ENCODE peak calls at places on chromosomes 13 and 19, in eight cellular contexts. F is uterus; L is fibroblast of lung; Y is cardiac muscle cell; I is effector memory CD4-positive, alpha-beta T cell; U is vagina; X is pancreas; B is thoracic aorta. M is an unnamed sample.

GRCh38 chr13:80979035-80979641 is 638.2 kb upstream of the SPRY2 start:
- DNase-seq in F (no peak), L (peak; percentile 61), Y (peak; percentile 71), I (no peak), U (no peak), X (peak; percentile 56), B (no peak), M (peak; percentile 63)

GRCh38 chr19:4711211-4711610 is 12.4 kb downstream of the DPP9 start:
- DNase-seq in F (no peak), L (no peak), Y (no peak), I (no peak), U (no peak), X (no peak), B (no peak), M (no peak)

GRCh38 chr13:111337206-111337605 is 16.8 kb downstream of the TEX29 start:
- DNase-seq in F (no peak), L (peak; percentile 87), Y (no peak), I (no peak), U (peak; percentile 55), X (no peak), B (no peak), M (no peak)

GRCh38 chr13:51444922-51445321 is 7.9 kb downstream of the INTS6 start:
- DNase-seq in F (no peak), L (peak; percentile 49), Y (no peak), I (no peak), U (no peak), X (no peak), B (no peak), M (no peak)

GRCh38 chr13:78972561-78972960 is 313.6 kb upstream of the OBI1 start:
- DNase-seq in F (no peak), L (no peak), Y (no peak), I (no peak), U (no peak), X (no peak), B (no peak), M (no peak)

GRCh38 chr13:110271313-110271712 is 35.6 kb downstream of the COL4A1 start:
- DNase-seq in F (no peak), L (no peak), Y (no peak), I (no peak), U (no peak), X (no peak), B (no peak), M (no peak)

GRCh38 chr13:104314926-104315535 is 1248.8 kb upstream of the SLC10A2 start:
- DNase-seq in F (no peak), L (peak; percentile 32), Y (no peak), I (no peak), U (no peak), X (no peak), B (no peak), M (no peak)

GRCh38 chr19:46714523-46715106 is 2.3 kb downstream of the PRKD2 start:
- DNase-seq in F (no peak), L (no peak), Y (no peak), I (no peak), U (no peak), X (no peak), B (no peak), M (no peak)

DNA sequence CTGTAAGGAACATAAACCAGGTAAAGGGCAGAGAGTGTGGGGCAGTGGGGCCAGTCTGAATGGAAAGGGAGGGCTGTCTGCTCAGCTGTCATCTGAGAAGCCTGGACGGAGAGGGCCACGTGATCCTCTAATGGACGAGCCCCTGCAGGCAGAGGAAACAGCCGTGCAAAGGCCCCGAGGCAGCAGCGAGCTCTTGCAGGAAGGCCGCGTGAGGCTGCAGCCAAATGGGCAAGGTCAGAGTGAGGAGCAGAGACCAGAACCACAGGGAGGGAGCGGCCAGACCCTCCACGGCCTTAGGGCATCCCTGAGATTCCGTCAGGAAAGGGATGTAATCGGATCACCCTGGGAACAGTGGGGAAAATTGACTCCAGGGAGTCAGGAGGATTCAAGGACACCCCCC is 4.4 kb downstream of the LILRB4 start:
- DNase-seq in F (no peak), L (no peak), Y (no peak), I (no peak), U (no peak), X (no peak), B (no peak), M (no peak)
- H3K27me3 ChIP-seq in F (no peaks in the 10 kb centered on the region), L (no peaks in the 10 kb centered on the region), Y (no peaks in the 10 kb centered on the region), I (peaks cover 4% of the 10 kb centered on the region), U (no peaks in the 10 kb centered on the region), X (no peaks in the 10 kb centered on the region), B (no peaks in the 10 kb centered on the region), M (no peaks in the 10 kb centered on the region)

GRCh38 chr19:13018037-13018914 is 23.0 kb downstream of the NFIX start:
- DNase-seq in F (peak; percentile 84), L (peak; percentile 80), Y (no peak), I (no peak), U (no peak), X (no peak), B (no peak), M (no peak)
- H3K4me3 ChIP-seq in F (peak overlapping the region; percentile 29), L (peak overlapping the region; percentile 30), Y (no peak overlapping the region), I (no peak overlapping the region), U (peak overlapping the region; percentile 5), X (no peak overlapping the region), B (peak overlapping the region; percentile 69), M (no peak overlapping the region)

DNA sequence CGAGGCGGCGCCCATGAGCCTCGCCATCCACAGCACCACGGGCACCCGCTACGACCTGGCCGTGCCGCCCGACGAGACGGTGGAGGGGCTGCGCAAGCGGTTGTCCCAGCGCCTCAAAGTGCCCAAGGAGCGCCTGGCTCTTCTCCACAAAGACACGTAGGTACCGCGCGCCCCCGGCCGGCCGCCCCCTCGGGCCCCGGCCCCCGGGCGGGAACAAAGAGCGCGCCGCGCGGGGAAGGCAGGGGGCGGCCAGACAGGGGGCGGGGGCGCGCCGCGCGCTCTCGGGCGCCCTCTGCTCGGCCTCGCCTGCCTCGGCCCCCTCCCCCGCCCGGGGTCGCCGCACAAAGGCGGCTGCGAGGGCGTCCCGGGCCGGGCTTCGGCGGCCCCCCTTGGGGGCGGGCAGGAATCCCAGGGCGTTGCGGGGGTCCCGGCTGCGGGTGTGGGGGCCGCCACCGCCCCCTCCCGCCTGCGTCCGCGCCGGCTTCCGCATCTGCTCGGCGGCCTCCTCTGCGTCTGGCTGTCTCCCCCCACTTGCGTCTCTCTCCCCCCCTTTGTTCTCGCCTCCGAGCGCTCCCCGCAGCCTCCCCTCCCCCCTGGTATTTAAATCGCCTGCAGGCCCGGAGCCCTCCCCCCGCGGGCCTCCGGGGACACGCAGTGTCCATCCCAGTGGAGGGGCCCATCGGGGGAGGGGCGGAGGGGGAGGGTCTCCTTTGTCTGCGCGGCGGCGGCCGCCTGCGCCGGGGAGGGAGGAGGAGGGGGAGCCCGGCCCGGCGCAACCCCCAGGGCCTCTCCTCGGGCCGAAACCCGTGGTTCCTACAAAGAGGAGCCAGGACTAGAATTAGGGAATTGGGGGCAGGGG is 2.2 kb downstream of the MIDN start:
- DNase-seq in F (peak; percentile 63), L (peak; percentile 67), Y (peak; percentile 88), I (peak; percentile 50), U (no peak), X (peak; percentile 65), B (no peak), M (peak; percentile 89)
- H3K4me1 ChIP-seq in F (no peaks in the 10 kb centered on the region), L (peaks cover 24% of the 10 kb centered on the region), Y (peaks cover 11% of the 10 kb centered on the region), I (peaks cover 50% of the 10 kb centered on the region), U (peaks cover 58% of the 10 kb centered on the region), X (peaks cover 38% of the 10 kb centered on the region), B (peaks cover 28% of the 10 kb centered on the region), M (peaks cover 4% of the 10 kb centered on the region)

DNA sequence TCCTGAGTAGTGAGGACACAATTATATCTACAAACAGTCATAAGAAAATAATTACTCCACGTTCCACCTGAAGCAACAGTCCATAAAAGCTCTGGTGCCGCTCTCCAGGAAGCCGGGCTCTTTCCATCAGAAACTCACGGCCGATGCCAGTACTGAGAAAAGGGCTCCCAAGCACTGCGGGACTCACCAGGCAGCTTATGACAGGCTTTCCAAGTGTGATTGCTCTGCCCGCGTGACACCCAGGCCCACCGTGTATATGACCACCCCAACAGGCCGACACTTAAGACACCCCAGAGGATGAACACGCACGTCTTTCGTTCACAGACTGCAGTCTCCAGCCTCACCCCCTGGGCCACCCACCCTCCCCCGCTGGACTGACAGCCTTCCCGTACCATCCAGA is 199.0 kb downstream of the UQCRFS1 start:
- DNase-seq in F (no peak), L (no peak), Y (no peak), I (no peak), U (no peak), X (no peak), B (no peak), M (no peak)
- H3K27me3 ChIP-seq in F (no peaks in the 10 kb centered on the region), L (peaks cover 5% of the 10 kb centered on the region), Y (peaks cover 11% of the 10 kb centered on the region), I (no peaks in the 10 kb centered on the region), U (no peaks in the 10 kb centered on the region), X (no peaks in the 10 kb centered on the region), B (no peaks in the 10 kb centered on the region), M (no peaks in the 10 kb centered on the region)

DNA sequence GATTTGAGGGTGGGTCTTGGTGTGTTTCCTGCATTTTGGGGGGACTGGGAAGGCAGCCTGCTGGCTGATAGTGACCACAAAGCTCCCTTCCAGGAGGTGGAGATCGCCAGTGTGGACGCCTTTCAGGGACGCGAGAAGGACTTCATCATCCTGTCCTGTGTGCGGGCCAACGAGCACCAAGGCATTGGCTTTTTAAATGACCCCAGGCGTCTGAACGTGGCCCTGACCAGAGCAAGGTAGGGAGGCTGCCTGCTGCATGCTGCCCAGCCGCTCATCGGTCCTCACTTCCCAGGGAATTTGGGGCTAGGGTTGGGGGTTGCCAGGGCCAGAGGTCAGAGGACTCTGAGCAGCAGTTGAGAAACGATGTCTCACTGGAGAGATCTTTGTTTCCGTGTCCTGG is 30.2 kb downstream of the UPF1 start:
- DNase-seq in F (no peak), L (no peak), Y (no peak), I (no peak), U (no peak), X (no peak), B (no peak), M (no peak)
- H3K4me3 ChIP-seq in F (no peak overlapping the region), L (no peak overlapping the region), Y (no peak overlapping the region), I (no peak overlapping the region), U (no peak overlapping the region), X (no peak overlapping the region), B (no peak overlapping the region), M (no peak overlapping the region)

M was measured in HAP-1.